ENCODE peak calls at places on chromosomes 2 and 18, in seven cellular contexts. Q is stimulated activated naive CD8-positive, alpha-beta T cell treated with anti-CD3 and anti-CD28 coated beads, Interleukin-15, amount 100 ng/mL, for 72 hours; B is NCI-H774; Y is NCI-H1092 treated with DMSO at 0.1 percent for 48 hours; P is IMR-90; T is endothelial cell; R is activated T-cell treated with anti-CD3 and anti-CD28 coated beads, Interleukin-2, amount 50 U/mL, for 72 hours. E is an unnamed sample.
A peak's percentile ranks its signal among the peaks of the same experiment; 100 is the strongest.

GRCh38 chr2:141534671-141535359 is 596.0 kb downstream of the LRP1B start:
- DNase-seq in B (no peak), T (no peak), Y (no peak), P (no peak), Q (no peak), R (no peak), E (no peak)

GRCh38 chr18:34467059-34467458 is 242.3 kb upstream of the NOL4 start:
- DNase-seq in P (no peak), R (no peak), Q (no peak), Y (no peak), B (no peak), T (no peak), E (no peak)

GRCh38 chr2:167438206-167438605 is 549.9 kb downstream of the XIRP2 start:
- DNase-seq in Y (no peak), Q (no peak), T (no peak), P (peak; percentile 67), R (no peak), B (no peak), E (no peak)

GRCh38 chr2:98801286-98801685 is 70.4 kb upstream of the MGAT4A start:
- DNase-seq in Q (no peak), P (no peak), B (no peak), R (no peak), T (no peak), Y (no peak), E (no peak)

GRCh38 chr2:95047629-95048510 is 22.4 kb downstream of the MAL start:
- DNase-seq in T (no peak), R (no peak), B (peak; percentile 53), Y (no peak), P (no peak), Q (no peak), E (no peak)

GRCh38 chr18:79178044-79178632 is 108.9 kb downstream of the ATP9B start:
- DNase-seq in Q (no peak), T (no peak), R (no peak), B (no peak), P (no peak), Y (no peak), E (no peak)

GRCh38 chr2:132668986-132669853 is 785 bp downstream of the LYPD1 start:
- DNase-seq in R (no peak), P (no peak), B (peak; percentile 32), Y (peak; percentile 32), T (peak; percentile 18), Q (no peak), E (peak; percentile 20)

GRCh38 chr18:8776013-8776515 is 70.7 kb downstream of the MTCL1 start:
- DNase-seq in Q (no peak), B (no peak), T (no peak), Y (no peak), P (no peak), R (no peak), E (no peak)

GRCh38 chr2:24597181-24597870 is 106.3 kb downstream of the NCOA1 start:
- DNase-seq in P (no peak), R (no peak), Y (no peak), Q (no peak), T (no peak), B (no peak), E (no peak)

GRCh38 chr2:54838585-54839035 is 115.1 kb downstream of the EML6 start:
- DNase-seq in R (peak; percentile 63), T (peak; percentile 73), Y (peak; percentile 34), B (peak; percentile 61), Q (peak; percentile 56), P (peak; percentile 68), E (no peak)

GRCh38 chr2:180124273-180124881 is 117.3 kb upstream of the CWC22 start:
- DNase-seq in P (peak; percentile 67), Q (no peak), T (peak; percentile 9), Y (peak; percentile 45), B (peak; percentile 64), R (no peak), E (peak; percentile 45)

GRCh38 chr2:205270689-205271088 is 411.6 kb upstream of the NRP2 start:
- DNase-seq in Q (no peak), Y (no peak), P (no peak), T (peak; percentile 37), B (no peak), R (no peak), E (no peak)

GRCh38 chr2:191404568-191404991 is 159.4 kb downstream of the MYO1B start:
- DNase-seq in Y (no peak), T (no peak), B (no peak), R (no peak), P (peak; percentile 50), Q (no peak), E (no peak)

GRCh38 chr2:133886735-133887675 is 318.7 kb upstream of the NCKAP5 start:
- DNase-seq in T (peak; percentile 73), Q (peak; percentile 20), R (peak; percentile 33), P (peak; percentile 80), B (peak; percentile 62), Y (peak; percentile 44), E (peak; percentile 27)

GRCh38 chr2:140892911-140893637 is 1237.7 kb downstream of the LRP1B start:
- DNase-seq in B (no peak), Q (no peak), R (no peak), Y (no peak), P (peak; percentile 19), T (no peak), E (no peak)

E was measured in NCI-H2029 treated with DMSO at 0.1 percent for 48 hours.